ENCODE peak calls at places on chromosome 4, in eight cellular contexts. One of them, this sample, is unnamed.

GRCh38 chr4:189228726-189229125 is 711.9 kb upstream of the FRG1 start:
- DNase-seq in activated CD8-positive, alpha-beta memory T cell treated with anti-CD3 and anti-CD28 coated beads for 48 hours: no peak
- DNase-seq in RCC 7860: no peak
- DNase-seq in SK-N-SH: no peak
- DNase-seq in GM23248: no peak
- DNase-seq in mammary epithelial cell: no peak
- DNase-seq in natural killer cell: no peak
- DNase-seq in fibroblast of pulmonary artery: no peak
- DNase-seq in this sample: no peak

GRCh38 chr4:18535948-18536347 is 514.4 kb upstream of the LCORL start:
- DNase-seq in activated CD8-positive, alpha-beta memory T cell treated with anti-CD3 and anti-CD28 coated beads for 48 hours: no peak
- DNase-seq in RCC 7860: no peak
- DNase-seq in SK-N-SH: no peak
- DNase-seq in GM23248: no peak
- DNase-seq in mammary epithelial cell: no peak
- DNase-seq in natural killer cell: no peak
- DNase-seq in fibroblast of pulmonary artery: no peak
- DNase-seq in this sample: no peak

GRCh38 chr4:112747035-112747434 is 110.1 kb downstream of the LARP7 start:
- DNase-seq in activated CD8-positive, alpha-beta memory T cell treated with anti-CD3 and anti-CD28 coated beads for 48 hours: no peak
- DNase-seq in RCC 7860: peak
- DNase-seq in SK-N-SH: no peak
- DNase-seq in GM23248: no peak
- DNase-seq in mammary epithelial cell: no peak
- DNase-seq in natural killer cell: no peak
- DNase-seq in fibroblast of pulmonary artery: no peak
- DNase-seq in this sample: no peak

GRCh38 chr4:158856852-158857251 is 88.0 kb downstream of the FNIP2 start:
- DNase-seq in activated CD8-positive, alpha-beta memory T cell treated with anti-CD3 and anti-CD28 coated beads for 48 hours: no peak
- DNase-seq in RCC 7860: peak
- DNase-seq in SK-N-SH: peak
- DNase-seq in GM23248: peak
- DNase-seq in mammary epithelial cell: peak
- DNase-seq in natural killer cell: no peak
- DNase-seq in fibroblast of pulmonary artery: peak
- DNase-seq in this sample: peak

GRCh38 chr4:119118397-119118796 is 17.2 kb upstream of the MYOZ2 start:
- DNase-seq in activated CD8-positive, alpha-beta memory T cell treated with anti-CD3 and anti-CD28 coated beads for 48 hours: no peak
- DNase-seq in RCC 7860: no peak
- DNase-seq in SK-N-SH: no peak
- DNase-seq in GM23248: no peak
- DNase-seq in mammary epithelial cell: peak
- DNase-seq in natural killer cell: no peak
- DNase-seq in fibroblast of pulmonary artery: peak
- DNase-seq in this sample: peak

GRCh38 chr4:167020410-167020809 is 213.9 kb downstream of the SPOCK3 start:
- DNase-seq in activated CD8-positive, alpha-beta memory T cell treated with anti-CD3 and anti-CD28 coated beads for 48 hours: no peak
- DNase-seq in RCC 7860: no peak
- DNase-seq in SK-N-SH: no peak
- DNase-seq in GM23248: peak
- DNase-seq in mammary epithelial cell: no peak
- DNase-seq in natural killer cell: no peak
- DNase-seq in fibroblast of pulmonary artery: peak
- DNase-seq in this sample: no peak

GRCh38 chr4:112290341-112290740 is 4.6 kb upstream of the TIFA start:
- DNase-seq in activated CD8-positive, alpha-beta memory T cell treated with anti-CD3 and anti-CD28 coated beads for 48 hours: no peak
- DNase-seq in RCC 7860: no peak
- DNase-seq in SK-N-SH: no peak
- DNase-seq in GM23248: no peak
- DNase-seq in mammary epithelial cell: no peak
- DNase-seq in natural killer cell: no peak
- DNase-seq in fibroblast of pulmonary artery: no peak
- DNase-seq in this sample: no peak

GRCh38 chr4:38004062-38004461 is 43.9 kb downstream of the PTTG2 start:
- DNase-seq in activated CD8-positive, alpha-beta memory T cell treated with anti-CD3 and anti-CD28 coated beads for 48 hours: no peak
- DNase-seq in RCC 7860: no peak
- DNase-seq in SK-N-SH: no peak
- DNase-seq in GM23248: no peak
- DNase-seq in mammary epithelial cell: no peak
- DNase-seq in natural killer cell: no peak
- DNase-seq in fibroblast of pulmonary artery: peak
- DNase-seq in this sample: peak

This sample was measured in astrocyte of the spinal cord.